ENCODE peak calls at places on chromosomes 5 and 9, in four cellular contexts. P, L, V and E are unnamed samples.

GRCh38 chr5:36073595-36074216 is 7.0 kb upstream of the UGT3A2 start:
- DNase-seq in P (peak; percentile 4), L (no peak), V (no peak), E (peak; percentile 18)

GRCh38 chr5:57216714-57217113 is 42.9 kb downstream of the GPBP1 start:
- DNase-seq in P (no peak), L (no peak), V (no peak), E (no peak)

GRCh38 chr5:10442581-10442980 is 902 bp downstream of the ROPN1L start:
- DNase-seq in P (no peak), L (no peak), V (no peak), E (no peak)

GRCh38 chr5:173767580-173768266 is 120.4 kb upstream of the CPEB4 start:
- DNase-seq in P (no peak), L (no peak), V (no peak), E (no peak)

GRCh38 chr9:115997923-115998322 is 155.7 kb upstream of the PAPPA start:
- DNase-seq in P (no peak), L (no peak), V (no peak), E (no peak)

GRCh38 chr5:76190356-76190755 is 107.2 kb downstream of the SV2C start:
- DNase-seq in P (no peak), L (no peak), V (no peak), E (no peak)

GRCh38 chr9:121463026-121463827 is 36.4 kb downstream of the GGTA1 start:
- DNase-seq in P (peak; percentile 35), L (no peak), V (no peak), E (no peak)

GRCh38 chr5:150263801-150264621 is 25.6 kb downstream of the CAMK2A start:
- DNase-seq in P (no peak), L (no peak), V (no peak), E (peak; percentile 53)

GRCh38 chr5:3778000-3778570 is 182.5 kb downstream of the IRX1 start:
- DNase-seq in P (no peak), L (no peak), V (no peak), E (no peak)

GRCh38 chr9:116653580-116654355 is 33.3 kb upstream of the TRIM32 start:
- DNase-seq in P (no peak), L (no peak), V (no peak), E (no peak)

GRCh38 chr5:133995903-133996563 is 8.7 kb downstream of the VDAC1 start:
- DNase-seq in P (no peak), L (no peak), V (no peak), E (no peak)

GRCh38 chr5:133225671-133226152 is 173.9 kb downstream of the HSPA4 start:
- DNase-seq in P (no peak), L (no peak), V (no peak), E (no peak)

GRCh38 chr5:3417376-3417943 is 178.2 kb upstream of the IRX1 start:
- DNase-seq in P (no peak), L (no peak), V (no peak), E (no peak)

GRCh38 chr5:9052421-9052820 is 493.5 kb downstream of the SEMA5A start:
- DNase-seq in P (no peak), L (no peak), V (no peak), E (no peak)

GRCh38 chr9:106421772-106422171 is 441.2 kb upstream of the ZNF462 start:
- DNase-seq in P (peak; percentile 3), L (no peak), V (no peak), E (no peak)

GRCh38 chr5:172691886-172692285 is 50.8 kb downstream of the NEURL1B start:
- DNase-seq in P (no peak), L (no peak), V (no peak), E (no peak)

GRCh38 chr9:127583605-127584053 is 28.4 kb upstream of the STXBP1 start:
- DNase-seq in P (no peak), L (no peak), V (no peak), E (no peak)

GRCh38 chr5:9546973-9547947 is 1.4 kb upstream of the SEMA5A start:
- DNase-seq in P (no peak), L (no peak), V (no peak), E (no peak)

GRCh38 chr9:107751522-107752235 is 262.1 kb upstream of the KLF4 start:
- DNase-seq in P (no peak), L (no peak), V (no peak), E (no peak)

GRCh38 chr9:124068248-124068647 is 56.7 kb downstream of the LHX2 start:
- DNase-seq in P (no peak), L (no peak), V (no peak), E (no peak)

GRCh38 chr9:95381243-95381642 is 63.7 kb upstream of the FANCC start:
- DNase-seq in P (no peak), L (no peak), V (no peak), E (no peak)